ENCODE peak calls at places on chromosome 18, in eight cellular contexts. Y is NCI-H1417, X is H4, W is tibial nerve, Z is HS-5, M is NCI-H2081 treated with DMSO at 0.1 percent for 48 hours, G is breast epithelium, R is EL. F is an unnamed sample.

GRCh38 chr18:2538844-2539243 is 32.5 kb downstream of the METTL4 start:
- DNase-seq in G (no peak), Y (no peak), M (no peak), W (no peak), X (peak), Z (no peak), R (no peak), F (no peak)

GRCh38 chr18:32271649-32272324 is 81.9 kb downstream of the MEP1B start:
- DNase-seq in X (peak), G (no peak), Z (peak), Y (peak), W (no peak), M (no peak), R (peak), F (no peak)

GRCh38 chr18:6031004-6031403 is 135.7 kb upstream of the TMEM200C start:
- DNase-seq in M (no peak), Z (no peak), G (no peak), Y (no peak), R (no peak), W (no peak), X (no peak), F (no peak)

GRCh38 chr18:23380001-23380550 is 73.0 kb upstream of the RIOK3 start:
- DNase-seq in Y (peak), M (no peak), G (no peak), R (peak), W (no peak), X (peak), Z (no peak), F (no peak)

GRCh38 chr18:7094432-7094831 is 23.2 kb downstream of the LAMA1 start:
- DNase-seq in Y (no peak), G (no peak), Z (no peak), W (no peak), X (no peak), M (no peak), R (no peak), F (no peak)

GRCh38 chr18:666628-667027 is 9.2 kb downstream of the TYMS start:
- DNase-seq in Z (no peak), M (no peak), R (no peak), X (no peak), G (no peak), Y (no peak), W (no peak), F (no peak)

GRCh38 chr18:13006731-13007550 is 15.8 kb downstream of the CEP192 start:
- DNase-seq in Y (no peak), G (no peak), R (no peak), M (no peak), Z (no peak), X (no peak), W (no peak), F (no peak)

GRCh38 chr18:22170421-22171262 is 1.3 kb downstream of the GATA6 start:
- DNase-seq in G (peak), W (no peak), M (no peak), Y (peak), Z (no peak), R (peak), X (peak), F (peak)

GRCh38 chr18:27748336-27748735 is 428.6 kb downstream of the CDH2 start:
- DNase-seq in Y (no peak), Z (no peak), X (no peak), M (no peak), W (no peak), R (no peak), G (no peak), F (no peak)

GRCh38 chr18:47143899-47144485 is 6.3 kb downstream of the HDHD2 start:
- DNase-seq in Y (no peak), X (no peak), G (no peak), W (no peak), R (no peak), M (no peak), Z (no peak), F (no peak)